ENCODE peak calls at places on chromosomes 16 and 17, in seven cellular contexts. N is SW480; Y is EL; V is activated CD4-positive, alpha-beta T cell treated with anti-CD3 and anti-CD28 coated beads for 24 hours; W is tibial nerve; S is ACHN; D is AG09309. A is an unnamed sample.

GRCh38 chr16:85800321-85800669 is 800 bp downstream of the COX4I1 start:
- DNase-seq in N (no peak), Y (no peak), V (no peak), W (no peak), S (peak), D (no peak), A (no peak)

GRCh38 chr17:9331512-9332163 is 244.0 kb downstream of the STX8 start:
- DNase-seq in N (no peak), Y (no peak), V (no peak), W (no peak), S (no peak), D (no peak), A (no peak)

GRCh38 chr16:50204426-50205108 is 51.5 kb downstream of the TENT4B start:
- DNase-seq in N (no peak), Y (peak), V (no peak), W (no peak), S (no peak), D (no peak), A (no peak)

GRCh38 chr17:50844117-50844700 is 8.8 kb downstream of the WFIKKN2 start:
- DNase-seq in N (no peak), Y (no peak), V (no peak), W (no peak), S (no peak), D (no peak), A (no peak)

GRCh38 chr16:87828071-87828971 is 41.0 kb downstream of the SLC7A5 start:
- DNase-seq in N (no peak), Y (no peak), V (no peak), W (no peak), S (no peak), D (no peak), A (no peak)

GRCh38 chr16:70552675-70553074 is 29.1 kb downstream of the SF3B3 start:
- DNase-seq in N (no peak), Y (no peak), V (no peak), W (no peak), S (no peak), D (no peak), A (no peak)

GRCh38 chr16:53743149-53743566 is 39.2 kb downstream of the FTO start:
- DNase-seq in N (peak), Y (peak), V (no peak), W (no peak), S (peak), D (no peak), A (peak)

GRCh38 chr17:66904760-66905637 is 59.5 kb upstream of the CACNG4 start:
- DNase-seq in N (no peak), Y (peak), V (no peak), W (no peak), S (peak), D (no peak), A (peak)

GRCh38 chr16:26396511-26397235 is 670.1 kb upstream of the C16orf82 start:
- DNase-seq in N (no peak), Y (no peak), V (no peak), W (no peak), S (no peak), D (no peak), A (no peak)

GRCh38 chr16:68228652-68229051 is 7.3 kb downstream of the ESRP2 start:
- DNase-seq in N (no peak), Y (no peak), V (no peak), W (no peak), S (no peak), D (no peak), A (no peak)